ENCODE peak calls at places on chromosomes 7 and 10, in six cellular contexts. C, H, V, N, O and Q are unnamed samples. For H3K36me3 and H3K27me3, the result is how much of the 10 kb centered on the place peaks cover.

GRCh38 chr7:41699532-41699931 is 3.4 kb downstream of the INHBA start:
- DNase-seq in C (no peak), H (no peak), V (no peak), N (no peak), O (peak), Q (no peak)

GRCh38 chr7:130441408-130441854 is 615 bp upstream of the CEP41 start:
- DNase-seq in C (no peak), H (no peak), V (no peak), N (no peak), O (peak), Q (peak)

GRCh38 chr7:73844848-73845460 is 2.6 kb upstream of the METTL27 start:
- DNase-seq in C (no peak), H (peak), V (no peak), N (no peak), O (peak), Q (no peak)

GRCh38 chr10:15476337-15476736 is 105.2 kb upstream of the FAM171A1 start:
- DNase-seq in C (no peak), H (no peak), V (no peak), N (no peak), O (no peak), Q (no peak)

GRCh38 chr7:102094311-102094710 is 192.4 kb upstream of the SH2B2 start:
- DNase-seq in C (no peak), H (no peak), V (no peak), N (no peak), O (no peak), Q (no peak)

GRCh38 chr10:130741901-130742625 is 569.5 kb downstream of the TCERG1L start:
- DNase-seq in C (no peak), H (no peak), V (no peak), N (no peak), O (no peak), Q (no peak)

GRCh38 chr10:22626784-22627183 is 87.6 kb downstream of the PIP4K2A start:
- DNase-seq in C (no peak), H (no peak), V (no peak), N (no peak), O (no peak), Q (no peak)

GRCh38 chr10:26479766-26480492 is 41.8 kb downstream of the APBB1IP start:
- DNase-seq in C (peak), H (no peak), V (no peak), N (peak), O (no peak), Q (no peak)

GRCh38 chr7:22572937-22573336 is 72.9 kb upstream of the STEAP1B start:
- DNase-seq in C (no peak), H (no peak), V (no peak), N (no peak), O (peak), Q (no peak)

GRCh38 chr10:48195803-48196202 is 78.7 kb downstream of the FRMPD2 start:
- DNase-seq in C (no peak), H (no peak), V (no peak), N (no peak), O (no peak), Q (no peak)

GRCh38 chr7:128962837-128963236 is 25.1 kb downstream of the IRF5 start:
- DNase-seq in C (no peak), H (no peak), V (no peak), N (no peak), O (no peak), Q (no peak)

GRCh38 chr10:113093188-113094113 is 143.4 kb downstream of the TCF7L2 start:
- DNase-seq in C (peak), H (no peak), V (no peak), N (no peak), O (peak), Q (peak)

GRCh38 chr7:101631224-101631714 is 2.2 kb upstream of the MYL10 start:
- DNase-seq in C (no peak), H (no peak), V (no peak), N (no peak), O (no peak), Q (no peak)

GRCh38 chr10:10067644-10068043 is 950.0 kb upstream of the CELF2 start:
- DNase-seq in C (no peak), H (no peak), V (no peak), N (no peak), O (no peak), Q (no peak)

GRCh38 chr7:30702200-30702599 is 19.9 kb upstream of the CRHR2 start:
- DNase-seq in C (peak), H (no peak), V (no peak), N (no peak), O (no peak), Q (no peak)

GRCh38 chr10:110171032-110171431 is 36.4 kb upstream of the MXI1 start:
- DNase-seq in C (no peak), H (no peak), V (no peak), N (no peak), O (no peak), Q (no peak)

GRCh38 chr7:27459729-27460048 is 203.0 kb downstream of the HIBADH start:
- DNase-seq in C (no peak), H (no peak), V (no peak), N (no peak), O (no peak), Q (no peak)

GRCh38 chr10:99233680-99234018 is 2.0 kb downstream of the HPSE2 start:
- DNase-seq in C (no peak), H (no peak), V (no peak), N (no peak), O (no peak), Q (no peak)

GRCh38 chr7:12062062-12062461 is 149.0 kb upstream of the TMEM106B start:
- DNase-seq in C (no peak), H (no peak), V (no peak), N (no peak), O (no peak), Q (no peak)

GRCh38 chr7:157295338-157295737 is 41.5 kb upstream of the DNAJB6 start:
- DNase-seq in C (no peak), H (no peak), V (no peak), N (no peak), O (no peak), Q (no peak)

GRCh38 chr7:44288811-44289340 is 36.5 kb downstream of the CAMK2B start:
- DNase-seq in C (peak), H (no peak), V (peak), N (peak), O (no peak), Q (peak)

GRCh38 chr7:92740713-92741126 is 95.7 kb downstream of the CDK6 start:
- DNase-seq in C (no peak), H (no peak), V (no peak), N (no peak), O (peak), Q (no peak)

GRCh38 chr7:107180378-107180777 is 11.6 kb downstream of the HBP1 start:
- DNase-seq in C (peak), H (no peak), V (no peak), N (no peak), O (peak), Q (peak)

GRCh38 chr10:1102392-1102791 is 46.2 kb downstream of the WDR37 start:
- DNase-seq in C (peak), H (no peak), V (no peak), N (no peak), O (peak), Q (no peak)

GRCh38 chr7:135169936-135170222 is 628 bp downstream of the CYREN start:
- DNase-seq in C (no peak), H (no peak), V (no peak), N (no peak), O (no peak), Q (no peak)

GRCh38 chr7:133854739-133855138 is 272.4 kb upstream of the LRGUK start:
- DNase-seq in C (no peak), H (no peak), V (no peak), N (no peak), O (peak), Q (no peak)

GRCh38 chr7:159136442-159136841 is 8.2 kb downstream of the VIPR2 start:
- DNase-seq in C (no peak), H (no peak), V (peak), N (no peak), O (no peak), Q (no peak)

GRCh38 chr7:50599385-50599784 is 34.2 kb upstream of the DDC start:
- DNase-seq in C (no peak), H (no peak), V (no peak), N (no peak), O (no peak), Q (no peak)

GRCh38 chr7:116497708-116498107 is 1.8 kb upstream of the CAV2 start:
- DNase-seq in C (no peak), H (no peak), V (no peak), N (no peak), O (peak), Q (no peak)

GRCh38 chr7:147941316-147941715 is 649.2 kb upstream of the C7orf33 start:
- DNase-seq in C (no peak), H (no peak), V (no peak), N (no peak), O (no peak), Q (no peak)

GRCh38 chr7:107315821-107316220 is 147.0 kb downstream of the HBP1 start:
- DNase-seq in C (no peak), H (no peak), V (no peak), N (no peak), O (no peak), Q (no peak)

GRCh38 chr7:63067897-63068585 is 930.6 kb upstream of the ZNF722 start:
- DNase-seq in C (peak), H (no peak), V (no peak), N (no peak), O (no peak), Q (peak)

GRCh38 chr10:75428434-75429158 is 2.8 kb upstream of the LRMDA start:
- DNase-seq in C (no peak), H (no peak), V (no peak), N (no peak), O (peak), Q (no peak)

GRCh38 chr7:32890010-32890552 is 1.5 kb downstream of the KBTBD2 start:
- DNase-seq in C (no peak), H (no peak), V (no peak), N (no peak), O (peak), Q (no peak)

GRCh38 chr7:108358553-108358952 is 97.7 kb downstream of the NRCAM start:
- DNase-seq in C (no peak), H (no peak), V (no peak), N (no peak), O (peak), Q (peak)

GRCh38 chr7:84291756-84292155 is 97.2 kb upstream of the SEMA3A start:
- DNase-seq in C (no peak), H (no peak), V (no peak), N (no peak), O (no peak), Q (no peak)

GRCh38 chr10:43322321-43322720 is 49.1 kb upstream of the FXYD4 start:
- DNase-seq in C (peak), H (no peak), V (no peak), N (no peak), O (no peak), Q (peak)

GRCh38 chr7:149255174-149255573 is 6.8 kb upstream of the ZNF783 start:
- DNase-seq in C (no peak), H (no peak), V (no peak), N (no peak), O (no peak), Q (no peak)

GRCh38 chr7:149254181-149254858 is 7.7 kb upstream of the ZNF783 start:
- DNase-seq in C (peak), H (no peak), V (no peak), N (no peak), O (no peak), Q (no peak)

GRCh38 chr7:149248777-149249176 is 9.3 kb downstream of the ZNF212 start:
- DNase-seq in C (no peak), H (no peak), V (no peak), N (no peak), O (no peak), Q (no peak)

GRCh38 chr7:149253665-149254064 is 8.3 kb upstream of the ZNF783 start:
- DNase-seq in C (no peak), H (no peak), V (no peak), N (no peak), O (no peak), Q (no peak)

GRCh38 chr7:149252378-149252777 is 9.6 kb upstream of the ZNF783 start:
- DNase-seq in C (no peak), H (no peak), V (no peak), N (no peak), O (no peak), Q (no peak)
- H3K36me3 ChIP-seq in C (under half), H (under half), V (under half), N (under half), O (under half), Q (under half)

GRCh38 chr10:133263674-133264073 is 13.0 kb downstream of the ADAM8 start:
- DNase-seq in C (no peak), H (no peak), V (no peak), N (no peak), O (no peak), Q (no peak)

GRCh38 chr10:133262696-133263095 is 14.0 kb downstream of the ADAM8 start:
- DNase-seq in C (no peak), H (no peak), V (no peak), N (no peak), O (no peak), Q (peak)

GRCh38 chr10:133259603-133259992 is 17.1 kb downstream of the ADAM8 start:
- DNase-seq in C (no peak), H (no peak), V (no peak), N (no peak), O (no peak), Q (no peak)

GRCh38 chr10:133260895-133261725 is 15.6 kb downstream of the ADAM8 start:
- DNase-seq in C (peak), H (peak), V (no peak), N (no peak), O (no peak), Q (peak)

DNA sequence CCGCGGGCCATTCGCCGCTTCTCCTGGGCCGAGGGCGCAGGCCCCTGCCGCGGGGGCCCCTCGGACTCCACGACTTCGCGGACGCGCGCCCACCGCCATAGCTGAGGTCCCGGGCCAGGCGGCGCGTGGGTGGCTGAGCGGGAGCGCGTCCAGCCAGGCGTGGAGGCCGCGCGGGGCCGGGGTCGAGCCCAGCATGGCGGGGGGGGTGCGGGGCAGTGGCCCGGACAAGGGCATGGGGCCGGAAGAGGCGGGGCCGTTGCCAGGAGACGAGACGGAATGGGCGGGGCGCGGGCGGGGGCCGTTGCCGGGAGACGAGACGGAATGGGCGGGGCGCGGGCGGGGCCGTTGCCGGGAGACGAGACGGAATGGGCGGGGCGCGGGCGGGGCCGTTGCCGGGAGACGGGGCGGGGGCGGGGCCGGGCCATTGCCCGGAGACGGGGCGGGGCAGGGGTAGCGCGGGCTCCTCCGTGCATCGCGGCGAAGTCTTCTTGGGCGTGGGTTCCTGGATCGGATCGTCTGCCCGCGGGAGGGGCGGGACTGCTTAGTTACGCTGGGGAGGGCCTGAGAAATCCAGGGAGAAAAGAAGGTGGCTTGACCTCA is 14.8 kb downstream of the ADAM8 start:
- DNase-seq in C (peak), H (peak), V (peak), N (peak), O (peak), Q (peak)
- TF ChIP-seq POLR2A in C (peak), H (no peak), V (no peak), N (peak), O (peak), Q (no peak)

DNA sequence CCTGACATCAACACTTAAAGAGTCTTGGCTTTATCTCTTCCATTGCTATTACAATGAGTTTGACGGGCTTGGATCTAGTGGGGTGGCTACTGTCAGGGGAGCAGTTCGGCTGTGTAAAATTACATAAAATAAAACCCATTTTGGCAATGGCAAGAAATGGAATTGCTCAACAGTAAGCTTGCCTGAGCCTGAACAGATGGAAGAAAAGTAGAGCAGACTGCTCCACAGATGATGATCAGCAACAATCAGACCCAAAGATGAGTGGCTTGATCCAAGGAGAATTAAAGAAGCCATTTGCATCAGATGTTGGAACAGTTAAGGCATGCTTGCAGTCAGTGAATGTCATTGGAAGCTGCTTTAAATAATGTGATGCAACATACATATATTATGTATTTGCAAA is 256.6 kb upstream of the SMIM30 start:
- DNase-seq in C (no peak), H (no peak), V (no peak), N (no peak), O (no peak), Q (no peak)
- H3K27me3 ChIP-seq in C (under half), H (under half), V (under half), N (under half), O (under half), Q (under half)

DNA sequence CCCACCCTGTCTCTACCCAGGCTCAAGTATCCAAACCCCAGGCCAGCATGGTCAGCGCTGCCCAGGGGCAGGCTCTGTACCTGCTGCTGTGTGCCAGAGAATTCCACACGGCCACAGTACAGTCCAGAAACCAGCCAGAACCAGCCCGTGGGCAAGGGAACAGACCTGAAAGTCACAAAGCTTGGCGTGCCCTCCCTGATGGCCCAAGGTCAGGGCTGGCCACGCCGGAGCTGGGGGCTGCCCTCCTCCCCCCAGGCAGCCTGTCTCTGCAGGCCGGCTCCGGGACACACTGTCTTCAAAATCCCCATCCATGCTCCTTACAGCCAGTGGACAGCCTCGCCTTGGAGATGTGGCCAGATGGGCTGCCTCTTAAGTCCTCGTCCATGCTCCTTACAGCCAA is 78.4 kb downstream of the CTBP2 start:
- DNase-seq in C (no peak), H (no peak), V (no peak), N (no peak), O (no peak), Q (peak)
- H3K36me3 ChIP-seq in C (under half), H (under half), V (under half), N (under half), O (under half), Q (under half)

DNA sequence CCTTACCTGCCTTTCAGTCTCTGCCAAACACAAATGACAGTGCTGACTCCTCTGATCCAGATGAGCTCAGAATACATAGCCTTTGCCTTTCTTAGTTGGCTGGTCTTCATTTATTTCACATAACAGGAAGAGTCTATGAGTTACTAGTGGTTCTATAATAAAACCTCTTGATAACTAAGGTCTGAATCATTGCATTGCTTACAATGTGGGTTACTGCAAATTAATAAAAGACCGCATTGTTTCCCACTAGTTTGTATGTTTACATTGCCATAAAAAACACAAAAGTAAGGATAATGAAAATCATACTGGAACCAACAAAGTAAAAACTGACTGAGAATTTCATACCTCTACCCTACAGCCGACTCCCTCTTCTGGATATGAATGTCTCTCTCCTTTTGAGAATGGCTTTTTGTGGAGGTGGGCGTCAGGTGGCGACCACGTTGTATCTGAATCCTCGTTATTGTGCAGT is 62.0 kb upstream of the AKR1E2 start:
- DNase-seq in C (no peak), H (no peak), V (no peak), N (no peak), O (peak), Q (no peak)
- TF ChIP-seq POLR2A in C (no peak), H (no peak), V (no peak), N (no peak), O (no peak), Q (no peak)

GRCh38 chr10:3932597-3933380 is 147.8 kb upstream of the KLF6 start:
- DNase-seq in C (no peak), H (no peak), V (no peak), N (no peak), O (no peak), Q (no peak)
- H3K27me3 ChIP-seq in C (under half), H (under half), V (under half), N (under half), O (under half), Q (under half)

GRCh38 chr7:75054744-75055527 is 18.7 kb downstream of the RCC1L start:
- DNase-seq in C (no peak), H (peak), V (no peak), N (no peak), O (peak), Q (no peak)

GRCh38 chr7:75056476-75056875 is 17.1 kb downstream of the RCC1L start:
- DNase-seq in C (no peak), H (no peak), V (no peak), N (no peak), O (peak), Q (no peak)

GRCh38 chr7:75064291-75064690 is 9.3 kb downstream of the RCC1L start:
- DNase-seq in C (no peak), H (no peak), V (no peak), N (peak), O (no peak), Q (no peak)

GRCh38 chr7:75055830-75056431 is 17.7 kb downstream of the RCC1L start:
- DNase-seq in C (no peak), H (no peak), V (no peak), N (no peak), O (peak), Q (no peak)

DNA sequence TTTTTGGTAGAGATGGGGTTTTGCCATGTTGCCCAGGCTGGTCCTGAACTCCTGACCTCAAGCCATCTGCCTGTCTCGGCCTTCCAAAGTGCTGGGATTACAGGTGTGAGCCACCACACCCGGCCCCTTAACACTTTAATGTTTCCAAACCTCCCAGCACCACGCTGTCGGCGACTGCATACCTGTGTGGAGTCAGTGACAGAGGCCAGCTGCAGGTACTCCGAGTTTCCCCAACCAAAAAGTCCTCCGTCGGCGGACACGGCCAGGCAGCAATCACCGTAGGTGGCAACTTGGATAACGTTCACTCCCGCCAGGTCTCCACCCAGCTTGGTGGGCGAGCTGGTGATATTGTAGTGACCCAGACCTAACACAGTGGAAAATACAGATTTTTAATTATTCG is 15.2 kb downstream of the RCC1L start:
- DNase-seq in C (no peak), H (no peak), V (no peak), N (no peak), O (no peak), Q (no peak)
- H3K36me3 ChIP-seq in C (under half), H (under half), V (under half), N (under half), O (half or more), Q (half or more)